ENCODE peak calls at places on chromosomes 16 and 17, in nine cellular contexts. T, O, K, D, X, V, Q, Y and S are unnamed samples. For H3K4me1, the result is how much of the 10 kb centered on the place peaks cover.

GRCh38 chr16:79607587-79607986 is 7.0 kb upstream of the MAF start:
- DNase-seq in O (no peak), Y (no peak), D (no peak), V (no peak), K (no peak), Q (peak), T (no peak), X (no peak), S (peak)

GRCh38 chr17:55423535-55423934 is 1.9 kb upstream of the MMD start:
- DNase-seq in K (no peak), V (no peak), X (no peak), T (no peak), Y (no peak), Q (no peak), O (no peak), D (no peak), S (no peak)

GRCh38 chr16:80824623-80825364 is 20.4 kb upstream of the CDYL2 start:
- DNase-seq in Y (no peak), Q (peak), T (no peak), K (no peak), V (no peak), X (no peak), O (peak), D (peak), S (no peak)

GRCh38 chr17:50194441-50195195 is 6.8 kb downstream of the COL1A1 start:
- DNase-seq in Q (peak), V (no peak), O (no peak), Y (no peak), K (no peak), T (no peak), D (no peak), X (no peak), S (no peak)

GRCh38 chr16:1903845-1904820 is 14.1 kb downstream of the HS3ST6 start:
- DNase-seq in T (no peak), D (no peak), Q (no peak), X (no peak), O (no peak), K (peak), V (no peak), Y (no peak), S (no peak)

GRCh38 chr17:43632231-43632630 is 29.5 kb downstream of the MEOX1 start:
- DNase-seq in Q (no peak), Y (no peak), D (no peak), V (no peak), O (no peak), T (no peak), K (no peak), X (no peak), S (no peak)

GRCh38 chr16:4935231-4935855 is 1.6 kb downstream of the PPL start:
- DNase-seq in T (peak), Q (peak), O (no peak), Y (no peak), V (peak), D (no peak), X (no peak), K (peak), S (peak)

GRCh38 chr17:1074886-1075665 is 78.1 kb downstream of the TIMM22 start:
- DNase-seq in V (peak), X (no peak), O (no peak), D (no peak), K (peak), Y (no peak), Q (no peak), T (no peak), S (no peak)

GRCh38 chr17:33039874-33040273 is 48.2 kb downstream of the SPACA3 start:
- DNase-seq in V (no peak), Q (peak), K (no peak), Y (no peak), D (no peak), T (no peak), O (no peak), X (no peak), S (no peak)

GRCh38 chr17:45995617-45996270 is 3.3 kb upstream of the STH start:
- DNase-seq in V (no peak), Q (no peak), D (no peak), O (no peak), K (no peak), T (no peak), X (no peak), Y (no peak), S (peak)

GRCh38 chr17:39668141-39668924 is at the start of gene PNMT:
- DNase-seq in X (peak), Q (peak), K (peak), V (peak), O (peak), D (peak), T (no peak), Y (peak), S (no peak)

GRCh38 chr16:59635674-59636073 is 901.6 kb upstream of the GOT2 start:
- DNase-seq in X (no peak), Q (peak), V (no peak), Y (no peak), T (no peak), D (no peak), O (no peak), K (no peak), S (no peak)

GRCh38 chr17:74740641-74741387 is 3.8 kb downstream of the RAB37 start:
- DNase-seq in V (no peak), D (no peak), X (no peak), T (no peak), Y (no peak), O (no peak), Q (no peak), K (no peak), S (no peak)

GRCh38 chr17:59377410-59377809 is 46.0 kb downstream of the YPEL2 start:
- DNase-seq in K (no peak), T (no peak), Q (no peak), O (no peak), D (no peak), X (no peak), Y (no peak), V (no peak), S (no peak)

GRCh38 chr16:293043-293775 is 10.2 kb downstream of the PDIA2 start:
- DNase-seq in V (no peak), D (no peak), Q (no peak), K (no peak), X (no peak), T (no peak), O (no peak), Y (no peak), S (no peak)

GRCh38 chr17:21841839-21842238 is 149.5 kb downstream of the KCNJ18 start:
- DNase-seq in K (no peak), D (no peak), X (no peak), Q (no peak), T (no peak), Y (no peak), V (no peak), O (no peak), S (no peak)

GRCh38 chr17:27762527-27763305 is 37.6 kb downstream of the NOS2 start:
- DNase-seq in X (no peak), Q (peak), D (peak), O (peak), Y (peak), K (no peak), T (no peak), V (no peak), S (no peak)

GRCh38 chr16:67517661-67518423 is 10.8 kb upstream of the RIPOR1 start:
- DNase-seq in O (no peak), K (no peak), D (peak), V (no peak), Q (no peak), Y (no peak), X (no peak), T (no peak), S (no peak)

GRCh38 chr16:49543315-49543946 is 169.8 kb downstream of the C16orf78 start:
- DNase-seq in T (no peak), V (no peak), O (peak), D (no peak), Q (no peak), X (no peak), K (no peak), Y (no peak), S (peak)

GRCh38 chr16:25828510-25828909 is 136.8 kb downstream of the HS3ST4 start:
- DNase-seq in Y (no peak), Q (no peak), V (no peak), D (no peak), K (no peak), O (no peak), X (no peak), T (no peak), S (no peak)

GRCh38 chr16:706189-707061 is 824 bp upstream of the FBXL16 start:
- DNase-seq in T (no peak), V (no peak), K (no peak), X (no peak), O (peak), Q (no peak), D (no peak), Y (no peak), S (no peak)

GRCh38 chr16:15899538-15900100 is 11.2 kb upstream of the CEP20 start:
- DNase-seq in T (no peak), Q (peak), D (no peak), V (no peak), O (no peak), X (no peak), Y (peak), K (peak), S (no peak)

GRCh38 chr17:42720996-42721583 is 23.8 kb downstream of the EZH1 start:
- DNase-seq in X (peak), T (no peak), O (peak), D (peak), Y (no peak), Q (peak), K (no peak), V (peak), S (no peak)

GRCh38 chr16:14502932-14503741 is 126.9 kb downstream of the PARN start:
- DNase-seq in K (no peak), O (no peak), Q (no peak), D (no peak), Y (no peak), T (no peak), V (no peak), X (no peak), S (no peak)

GRCh38 chr16:868386-868755 is 67.8 kb upstream of the GNG13 start:
- DNase-seq in T (no peak), X (no peak), Y (no peak), D (no peak), Q (no peak), K (peak), O (no peak), V (no peak), S (no peak)

GRCh38 chr17:30449480-30449879 is 27.7 kb upstream of the GOSR1 start:
- DNase-seq in T (no peak), Y (no peak), X (no peak), K (no peak), V (peak), Q (no peak), O (no peak), D (no peak), S (no peak)

GRCh38 chr17:80774643-80775281 is 216.9 kb upstream of the CHMP6 start:
- DNase-seq in X (no peak), V (no peak), K (no peak), O (no peak), Y (peak), Q (no peak), T (peak), D (peak), S (no peak)

GRCh38 chr16:11322823-11323222 is 22.4 kb upstream of the RMI2 start:
- DNase-seq in K (no peak), D (no peak), Q (no peak), X (no peak), T (no peak), V (no peak), O (no peak), Y (no peak), S (no peak)
- H3K4me1 ChIP-seq in K (under half), D (half or more), Q (under half), X (under half), T (under half), V (under half), O (under half), Y (under half), S (under half)

DNA sequence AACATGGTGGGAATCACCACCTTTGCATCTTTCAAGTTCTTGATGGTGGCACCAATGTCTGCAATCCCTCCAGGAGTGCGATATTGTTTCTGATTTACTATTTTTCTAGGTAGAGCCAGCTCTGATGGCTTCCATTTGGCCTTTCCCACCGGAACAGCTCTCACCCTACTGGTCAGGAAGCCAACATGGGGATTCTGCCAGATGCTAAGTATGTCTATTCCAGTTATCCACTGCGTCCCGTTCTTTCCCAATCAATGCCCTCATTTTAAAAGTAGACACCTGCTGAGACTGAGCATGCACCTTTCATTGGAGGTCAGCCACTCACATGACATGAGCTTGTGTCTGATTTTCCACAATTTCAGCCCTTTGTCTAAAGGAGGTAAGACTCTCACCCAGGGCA is 23.5 kb downstream of the ZZEF1 start:
- DNase-seq in Y (no peak), O (no peak), V (no peak), Q (no peak), D (no peak), X (no peak), K (no peak), T (no peak), S (no peak)
- H3K4me1 ChIP-seq in Y (under half), O (under half), V (under half), Q (under half), D (under half), X (under half), K (under half), T (under half), S (under half)

GRCh38 chr16:84754353-84754856 is 54.6 kb downstream of the USP10 start:
- DNase-seq in Y (peak), D (peak), V (peak), X (peak), T (no peak), Q (peak), O (peak), K (no peak), S (peak)
- H3K4me1 ChIP-seq in Y (under half), D (under half), V (under half), X (under half), T (under half), Q (under half), O (under half), K (half or more), S (under half)

DNA sequence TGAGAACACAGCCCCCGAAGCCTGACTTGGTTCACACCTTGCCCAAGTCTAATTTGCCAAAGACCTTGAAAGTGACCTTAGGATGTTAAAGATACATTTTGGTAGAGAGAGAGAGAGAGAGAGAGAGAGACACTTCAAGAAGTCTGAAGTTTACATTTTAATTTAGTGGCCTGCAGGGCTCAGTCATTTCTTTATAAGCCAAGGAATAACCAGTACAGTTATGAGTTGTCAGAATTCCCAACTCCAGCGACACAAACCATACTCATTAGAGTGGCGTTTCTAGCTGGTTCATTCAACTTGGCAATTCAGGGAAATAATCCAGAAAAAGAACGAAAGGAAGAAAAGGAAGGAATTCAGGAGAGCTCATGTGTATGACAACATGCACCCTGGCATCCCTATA is 204.1 kb downstream of the CCDC182 start:
- DNase-seq in Y (no peak), K (no peak), Q (no peak), O (no peak), V (no peak), T (no peak), D (no peak), X (no peak), S (no peak)
- H3K4me1 ChIP-seq in Y (under half), K (under half), Q (under half), O (half or more), V (half or more), T (under half), D (half or more), X (under half), S (under half)

GRCh38 chr17:7840441-7840840 is 6.4 kb downstream of the KDM6B start:
- DNase-seq in T (no peak), X (no peak), O (peak), K (no peak), Q (no peak), V (no peak), Y (no peak), D (no peak), S (no peak)
- H3K4me1 ChIP-seq in T (half or more), X (half or more), O (under half), K (half or more), Q (under half), V (half or more), Y (under half), D (under half), S (half or more)